ENCODE peak calls at places on chromosome 7, in six cellular contexts. E, C, A, B, K and O are unnamed samples.

GRCh38 chr7:104943502-104944343 is 70.3 kb upstream of the KMT2E start:
- DNase-seq in E (no peak), C (no peak), A (no peak), B (no peak), K (no peak), O (no peak)

GRCh38 chr7:154795014-154795413 is 207.9 kb downstream of the PAXIP1 start:
- DNase-seq in E (peak), C (no peak), A (no peak), B (no peak), K (no peak), O (no peak)

GRCh38 chr7:141648276-141649114 is 53.5 kb downstream of the DENND11 start:
- DNase-seq in E (no peak), C (no peak), A (no peak), B (no peak), K (no peak), O (no peak)

GRCh38 chr7:35003679-35004278 is 33.5 kb downstream of the DPY19L1 start:
- DNase-seq in E (no peak), C (peak), A (no peak), B (peak), K (peak), O (no peak)

GRCh38 chr7:151124899-151125399 is 38.7 kb downstream of the AGAP3 start:
- DNase-seq in E (no peak), C (no peak), A (no peak), B (no peak), K (no peak), O (no peak)

GRCh38 chr7:1505731-1506550 is 1.8 kb upstream of the INTS1 start:
- DNase-seq in E (no peak), C (peak), A (no peak), B (no peak), K (no peak), O (no peak)

GRCh38 chr7:7731732-7732131 is 13.3 kb upstream of the RPA3 start:
- DNase-seq in E (no peak), C (no peak), A (no peak), B (no peak), K (no peak), O (no peak)

GRCh38 chr7:74097937-74098614 is 14.5 kb downstream of the LIMK1 start:
- DNase-seq in E (no peak), C (no peak), A (no peak), B (peak), K (peak), O (no peak)

GRCh38 chr7:44057181-44057848 is 8.1 kb downstream of the PGAM2 start:
- DNase-seq in E (no peak), C (no peak), A (no peak), B (no peak), K (no peak), O (no peak)

GRCh38 chr7:92699560-92699959 is 109.4 kb upstream of the FAM133B start:
- DNase-seq in E (no peak), C (no peak), A (no peak), B (peak), K (peak), O (no peak)

GRCh38 chr7:19442016-19442785 is 266.6 kb downstream of the POLR1F start:
- DNase-seq in E (peak), C (peak), A (peak), B (peak), K (peak), O (peak)

GRCh38 chr7:46685051-46685450 is 764.0 kb upstream of the IGFBP3 start:
- DNase-seq in E (no peak), C (no peak), A (no peak), B (no peak), K (no peak), O (no peak)

GRCh38 chr7:2195403-2196246 is 37.1 kb downstream of the MAD1L1 start:
- DNase-seq in E (no peak), C (no peak), A (no peak), B (no peak), K (no peak), O (no peak)

GRCh38 chr7:42876182-42877068 is 35.4 kb downstream of the C7orf25 start:
- DNase-seq in E (peak), C (peak), A (no peak), B (peak), K (peak), O (peak)

GRCh38 chr7:132450188-132450587 is 126.1 kb downstream of the PLXNA4 start:
- DNase-seq in E (no peak), C (no peak), A (no peak), B (no peak), K (no peak), O (no peak)

GRCh38 chr7:20216637-20217036 is 547 bp downstream of the MACC1 start:
- DNase-seq in E (no peak), C (no peak), A (no peak), B (no peak), K (no peak), O (no peak)

GRCh38 chr7:28433604-28434254 is 21.4 kb downstream of the CREB5 start:
- DNase-seq in E (peak), C (no peak), A (peak), B (peak), K (peak), O (peak)

GRCh38 chr7:135406908-135407307 is 103.0 kb downstream of the CNOT4 start:
- DNase-seq in E (no peak), C (no peak), A (no peak), B (peak), K (no peak), O (no peak)

GRCh38 chr7:41834805-41835694 is 132.2 kb upstream of the INHBA start:
- DNase-seq in E (no peak), C (no peak), A (no peak), B (peak), K (peak), O (no peak)

GRCh38 chr7:104024632-104025031 is 35.2 kb upstream of the RELN start:
- DNase-seq in E (no peak), C (no peak), A (no peak), B (no peak), K (no peak), O (no peak)

GRCh38 chr7:5472432-5473315 is 49.0 kb upstream of the TNRC18 start:
- DNase-seq in E (no peak), C (no peak), A (no peak), B (no peak), K (no peak), O (no peak)

GRCh38 chr7:127589901-127590300 is 1.7 kb downstream of the ARF5 start:
- DNase-seq in E (no peak), C (no peak), A (no peak), B (no peak), K (no peak), O (no peak)

GRCh38 chr7:25918731-25919130 is 233.3 kb upstream of the NFE2L3 start:
- DNase-seq in E (no peak), C (no peak), A (no peak), B (no peak), K (no peak), O (no peak)

GRCh38 chr7:151439855-151440798 is at the start of gene CRYGN:
- DNase-seq in E (peak), C (no peak), A (no peak), B (no peak), K (no peak), O (no peak)

GRCh38 chr7:79304711-79305110 is 148.8 kb downstream of the MAGI2 start:
- DNase-seq in E (no peak), C (no peak), A (no peak), B (no peak), K (no peak), O (no peak)

GRCh38 chr7:108112683-108113082 is 17.5 kb downstream of the LAMB4 start:
- DNase-seq in E (no peak), C (no peak), A (no peak), B (no peak), K (no peak), O (no peak)
- H4K91ac ChIP-seq in E (no peak), C (no peak), A (no peak), B (no peak), K (no peak), O (no peak)

DNA sequence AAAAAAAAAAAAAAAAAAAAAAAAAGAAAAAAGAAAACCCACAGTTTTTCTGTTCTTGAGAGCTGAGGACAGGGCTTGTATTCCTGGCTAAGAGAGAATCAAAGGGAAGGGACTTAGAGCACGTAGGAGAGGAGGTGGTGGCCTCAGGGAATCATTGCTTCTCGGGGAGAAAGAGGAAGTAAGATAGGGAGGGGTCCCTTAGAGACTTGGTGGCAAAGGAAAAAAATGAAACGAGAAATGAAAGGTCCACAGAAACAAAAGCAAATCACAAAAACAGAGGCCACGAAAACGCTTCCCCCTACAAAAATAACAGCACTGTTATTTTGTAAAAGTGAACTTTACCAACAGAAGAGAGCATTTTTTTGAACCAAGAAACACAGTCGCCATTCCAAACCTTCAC is 323.1 kb upstream of the GALNT17 start:
- DNase-seq in E (no peak), C (no peak), A (no peak), B (no peak), K (no peak), O (no peak)
- H3K18ac ChIP-seq in E (no peak), C (no peak), A (no peak), B (no peak), K (no peak), O (no peak)

DNA sequence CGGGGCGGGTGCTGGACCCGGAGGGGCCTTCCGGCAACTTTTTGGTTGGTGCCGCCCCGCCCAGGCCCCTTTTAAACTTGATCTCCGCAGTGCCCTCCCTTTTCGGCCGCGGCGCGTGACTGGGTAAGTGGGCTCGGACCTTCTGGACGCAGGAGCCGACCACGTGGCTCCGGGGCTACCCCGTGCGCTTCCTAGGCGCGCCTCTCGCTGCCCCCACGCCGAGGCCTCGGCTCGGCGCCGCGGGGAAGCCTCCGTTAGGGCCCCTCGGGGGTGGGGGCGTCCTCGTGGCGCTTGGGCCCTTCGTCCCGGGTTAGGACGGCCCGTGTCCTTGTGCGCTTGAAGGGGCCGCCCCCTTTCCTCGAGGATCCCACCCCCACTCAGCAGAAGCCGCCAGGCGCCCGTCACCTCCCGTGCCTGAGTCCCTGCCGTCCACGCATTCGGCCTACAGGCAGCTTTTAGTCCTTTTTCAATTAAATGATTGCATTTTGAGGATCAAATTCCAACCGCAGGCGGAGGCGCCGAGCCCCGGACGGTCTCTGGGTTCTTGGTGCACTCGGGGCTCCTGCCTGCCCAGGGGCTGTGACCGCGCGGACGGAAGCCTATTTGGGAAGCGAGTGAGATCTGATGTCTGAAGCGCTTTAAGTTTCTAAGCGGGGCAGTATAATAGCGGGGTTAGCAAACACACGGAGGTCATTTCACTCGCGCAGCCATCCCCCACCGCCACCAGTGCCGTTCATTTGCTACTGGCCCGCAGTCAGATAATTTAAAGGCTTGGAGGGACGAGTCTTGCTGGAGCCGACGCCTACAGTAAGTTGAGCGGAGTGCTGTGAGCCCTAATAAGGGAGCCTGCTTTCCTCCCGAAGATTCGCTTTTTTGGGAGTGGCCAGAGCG is 31.8 kb upstream of the TOMM7 start:
- DNase-seq in E (peak), C (peak), A (peak), B (peak), K (peak), O (peak)
- H4K8ac ChIP-seq in E (no peak), C (peak), A (peak), B (peak), K (peak), O (no peak)

DNA sequence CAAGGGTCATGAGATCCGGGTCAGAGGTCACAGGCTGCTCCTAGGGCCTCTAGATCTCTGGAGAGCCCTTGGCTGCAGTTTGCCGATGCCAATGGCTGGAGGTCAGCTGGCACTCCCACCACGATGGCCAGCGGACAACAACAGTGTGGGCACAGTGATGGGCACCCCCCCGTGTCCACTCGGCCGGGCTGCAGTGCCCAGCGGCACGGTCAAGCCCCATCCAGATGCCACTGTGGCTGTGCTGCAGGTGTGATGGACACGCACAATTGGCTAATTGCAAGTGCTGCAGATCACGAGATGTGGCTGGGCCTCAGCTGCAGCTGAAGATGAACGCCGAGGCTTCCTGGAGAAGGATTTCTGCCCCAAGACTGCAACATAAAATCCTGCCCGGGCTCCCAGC is 80.7 kb downstream of the PDGFA start:
- DNase-seq in E (no peak), C (no peak), A (no peak), B (no peak), K (no peak), O (no peak)
- H4K91ac ChIP-seq in E (no peak), C (no peak), A (peak), B (no peak), K (no peak), O (peak)

DNA sequence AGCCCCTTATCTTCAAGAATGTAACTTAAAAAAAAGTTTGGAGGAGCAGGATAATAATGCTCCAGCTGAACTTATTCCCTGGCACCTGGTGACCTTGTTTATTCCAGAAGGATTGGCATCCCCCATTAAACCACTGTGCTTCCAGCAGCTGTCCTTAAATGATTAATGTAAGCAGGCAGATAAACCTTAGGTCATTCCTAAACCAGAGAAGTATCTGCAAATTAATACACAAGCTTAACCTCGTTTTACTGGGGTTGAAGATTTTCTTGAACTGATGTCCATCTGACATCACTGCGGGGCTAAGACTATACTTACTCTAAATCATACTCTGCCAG is 116.1 kb upstream of the PALS2 start:
- DNase-seq in E (no peak), C (no peak), A (no peak), B (no peak), K (peak), O (no peak)
- H3K18ac ChIP-seq in E (no peak), C (no peak), A (no peak), B (no peak), K (no peak), O (no peak)

GRCh38 chr7:85204496-85204895 is 17.6 kb upstream of the SEMA3D start:
- DNase-seq in E (no peak), C (no peak), A (no peak), B (no peak), K (no peak), O (no peak)

GRCh38 chr7:85205754-85206153 is 18.9 kb upstream of the SEMA3D start:
- DNase-seq in E (no peak), C (no peak), A (no peak), B (no peak), K (no peak), O (no peak)

GRCh38 chr7:85204061-85204460 is 17.2 kb upstream of the SEMA3D start:
- DNase-seq in E (no peak), C (no peak), A (no peak), B (no peak), K (no peak), O (no peak)

GRCh38 chr7:85201209-85201608 is 14.4 kb upstream of the SEMA3D start:
- DNase-seq in E (no peak), C (no peak), A (no peak), B (no peak), K (no peak), O (no peak)
- H4K8ac ChIP-seq in E (no peak), C (no peak), A (no peak), B (no peak), K (no peak), O (no peak)